ENCODE peak calls at places on chromosomes 6 and 20, in eight cellular contexts. One of them, this sample, is unnamed.

GRCh38 chr20:12012241-12013222 is 94.8 kb downstream of the BTBD3 start:
- DNase-seq in heart left ventricle: no peak
- DNase-seq in uterus: no peak
- DNase-seq in pancreas: no peak
- DNase-seq in astrocyte of the spinal cord: peak
- DNase-seq in psoas muscle: no peak
- DNase-seq in WERI-Rb-1: peak
- DNase-seq in breast epithelium: no peak
- DNase-seq in this sample: no peak

GRCh38 chr20:57787969-57788781 is 78.4 kb upstream of the PMEPA1 start:
- DNase-seq in heart left ventricle: no peak
- DNase-seq in uterus: no peak
- DNase-seq in pancreas: no peak
- DNase-seq in astrocyte of the spinal cord: no peak
- DNase-seq in psoas muscle: no peak
- DNase-seq in WERI-Rb-1: no peak
- DNase-seq in breast epithelium: no peak
- DNase-seq in this sample: no peak

GRCh38 chr6:139944131-139944530 is 569.7 kb upstream of the CITED2 start:
- DNase-seq in heart left ventricle: no peak
- DNase-seq in uterus: no peak
- DNase-seq in pancreas: no peak
- DNase-seq in astrocyte of the spinal cord: no peak
- DNase-seq in psoas muscle: no peak
- DNase-seq in WERI-Rb-1: no peak
- DNase-seq in breast epithelium: no peak
- DNase-seq in this sample: no peak

GRCh38 chr6:26105842-26106241 is 18.6 kb downstream of the HFE start:
- DNase-seq in heart left ventricle: no peak
- DNase-seq in uterus: no peak
- DNase-seq in pancreas: no peak
- DNase-seq in astrocyte of the spinal cord: peak
- DNase-seq in psoas muscle: no peak
- DNase-seq in WERI-Rb-1: no peak
- DNase-seq in breast epithelium: no peak
- DNase-seq in this sample: no peak

GRCh38 chr6:67544851-67545452 is 1090.1 kb upstream of the ADGRB3 start:
- DNase-seq in heart left ventricle: no peak
- DNase-seq in uterus: no peak
- DNase-seq in pancreas: no peak
- DNase-seq in astrocyte of the spinal cord: peak
- DNase-seq in psoas muscle: no peak
- DNase-seq in WERI-Rb-1: no peak
- DNase-seq in breast epithelium: no peak
- DNase-seq in this sample: no peak

GRCh38 chr6:12324096-12324495 is 33.9 kb downstream of the EDN1 start:
- DNase-seq in heart left ventricle: no peak
- DNase-seq in uterus: no peak
- DNase-seq in pancreas: no peak
- DNase-seq in astrocyte of the spinal cord: peak
- DNase-seq in psoas muscle: no peak
- DNase-seq in WERI-Rb-1: no peak
- DNase-seq in breast epithelium: peak
- DNase-seq in this sample: no peak

GRCh38 chr20:32707691-32708581 is 34.2 kb upstream of the C20orf203 start:
- DNase-seq in heart left ventricle: no peak
- DNase-seq in uterus: no peak
- DNase-seq in pancreas: no peak
- DNase-seq in astrocyte of the spinal cord: peak
- DNase-seq in psoas muscle: no peak
- DNase-seq in WERI-Rb-1: no peak
- DNase-seq in breast epithelium: no peak
- DNase-seq in this sample: no peak

GRCh38 chr6:2085657-2086056 is 159.7 kb downstream of the GMDS start:
- DNase-seq in heart left ventricle: no peak
- DNase-seq in uterus: no peak
- DNase-seq in pancreas: no peak
- DNase-seq in astrocyte of the spinal cord: no peak
- DNase-seq in psoas muscle: no peak
- DNase-seq in WERI-Rb-1: no peak
- DNase-seq in breast epithelium: no peak
- DNase-seq in this sample: no peak

GRCh38 chr6:89930789-89931188 is 36.5 kb downstream of the GJA10 start:
- DNase-seq in heart left ventricle: no peak
- DNase-seq in uterus: no peak
- DNase-seq in pancreas: no peak
- DNase-seq in astrocyte of the spinal cord: no peak
- DNase-seq in psoas muscle: no peak
- DNase-seq in WERI-Rb-1: no peak
- DNase-seq in breast epithelium: no peak
- DNase-seq in this sample: no peak

GRCh38 chr20:21309678-21310467 is 6.7 kb downstream of the XRN2 start:
- DNase-seq in heart left ventricle: no peak
- DNase-seq in uterus: no peak
- DNase-seq in pancreas: no peak
- DNase-seq in astrocyte of the spinal cord: no peak
- DNase-seq in psoas muscle: no peak
- DNase-seq in WERI-Rb-1: no peak
- DNase-seq in breast epithelium: no peak
- DNase-seq in this sample: no peak

GRCh38 chr20:21312813-21313471 is 9.8 kb downstream of the XRN2 start:
- DNase-seq in heart left ventricle: no peak
- DNase-seq in uterus: no peak
- DNase-seq in pancreas: no peak
- DNase-seq in astrocyte of the spinal cord: no peak
- DNase-seq in psoas muscle: no peak
- DNase-seq in WERI-Rb-1: no peak
- DNase-seq in breast epithelium: no peak
- DNase-seq in this sample: no peak

GRCh38 chr20:21303872-21304586 is 898 bp downstream of the XRN2 start:
- DNase-seq in heart left ventricle: no peak
- DNase-seq in uterus: no peak
- DNase-seq in pancreas: no peak
- DNase-seq in astrocyte of the spinal cord: peak
- DNase-seq in psoas muscle: no peak
- DNase-seq in WERI-Rb-1: no peak
- DNase-seq in breast epithelium: no peak
- DNase-seq in this sample: no peak

GRCh38 chr20:21303061-21303871 is at the start of gene XRN2:
- DNase-seq in heart left ventricle: peak
- DNase-seq in uterus: peak
- DNase-seq in pancreas: peak
- DNase-seq in astrocyte of the spinal cord: peak
- DNase-seq in psoas muscle: peak
- DNase-seq in WERI-Rb-1: peak
- DNase-seq in breast epithelium: peak
- DNase-seq in this sample: peak

DNA sequence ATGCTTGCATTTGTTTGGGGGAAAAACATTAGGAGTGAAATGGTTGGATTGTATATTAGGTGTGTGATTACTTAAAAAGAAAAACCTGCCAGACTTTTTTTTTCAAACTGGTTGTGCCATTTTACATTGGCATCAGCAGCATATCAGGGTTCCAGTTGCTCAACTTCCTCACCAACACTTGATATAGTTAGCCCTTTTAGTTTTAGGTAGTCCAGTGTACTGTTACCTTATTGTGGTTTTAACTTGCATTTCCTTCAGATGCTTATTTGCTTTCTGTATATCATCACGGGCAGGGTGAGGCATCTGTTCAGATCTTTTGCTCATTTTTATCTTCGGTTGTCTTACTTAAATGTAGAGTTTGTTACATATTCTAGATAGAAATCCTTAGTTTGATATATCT is 5.2 kb downstream of the XRN2 start:
- DNase-seq in heart left ventricle: no peak
- DNase-seq in uterus: no peak
- DNase-seq in pancreas: no peak
- DNase-seq in astrocyte of the spinal cord: no peak
- DNase-seq in psoas muscle: no peak
- DNase-seq in WERI-Rb-1: no peak
- DNase-seq in breast epithelium: no peak
- DNase-seq in this sample: no peak
- H3K4me3 ChIP-seq in heart left ventricle: no peak
- H3K4me3 ChIP-seq in uterus: no peak
- H3K4me3 ChIP-seq in pancreas: no peak
- H3K4me3 ChIP-seq in astrocyte of the spinal cord: no peak
- H3K4me3 ChIP-seq in psoas muscle: no peak
- H3K4me3 ChIP-seq in WERI-Rb-1: no peak
- H3K4me3 ChIP-seq in breast epithelium: no peak
- H3K4me3 ChIP-seq in this sample: no peak

GRCh38 chr6:34106421-34106820 is 39.5 kb downstream of the GRM4 start:
- DNase-seq in heart left ventricle: no peak
- DNase-seq in uterus: no peak
- DNase-seq in pancreas: no peak
- DNase-seq in astrocyte of the spinal cord: no peak
- DNase-seq in psoas muscle: no peak
- DNase-seq in WERI-Rb-1: no peak
- DNase-seq in breast epithelium: no peak
- DNase-seq in this sample: no peak
- H3K4me3 ChIP-seq in heart left ventricle: no peak
- H3K4me3 ChIP-seq in uterus: no peak
- H3K4me3 ChIP-seq in pancreas: no peak
- H3K4me3 ChIP-seq in astrocyte of the spinal cord: no peak
- H3K4me3 ChIP-seq in psoas muscle: no peak
- H3K4me3 ChIP-seq in WERI-Rb-1: no peak
- H3K4me3 ChIP-seq in breast epithelium: no peak
- H3K4me3 ChIP-seq in this sample: no peak

DNA sequence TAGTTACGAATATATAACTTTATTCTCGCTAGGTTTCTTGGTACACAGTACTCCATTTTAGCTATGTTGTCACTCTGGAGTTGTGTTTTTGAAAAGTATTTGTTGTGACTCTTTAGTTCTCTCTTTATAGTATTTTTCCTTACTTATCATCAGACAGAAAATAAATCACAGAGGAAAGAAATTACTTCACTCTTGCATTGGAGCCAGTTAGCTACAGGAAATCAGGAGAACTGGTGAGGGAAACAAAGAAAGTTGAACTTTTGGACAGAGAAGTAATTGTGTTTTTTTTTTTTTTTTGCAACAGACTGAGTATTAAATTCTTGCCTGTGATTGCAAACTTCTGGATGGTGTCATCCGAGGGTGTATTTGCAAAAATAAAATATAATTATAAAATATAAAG is 34.0 kb downstream of the DSE start:
- DNase-seq in heart left ventricle: no peak
- DNase-seq in uterus: no peak
- DNase-seq in pancreas: no peak
- DNase-seq in astrocyte of the spinal cord: peak
- DNase-seq in psoas muscle: no peak
- DNase-seq in WERI-Rb-1: no peak
- DNase-seq in breast epithelium: no peak
- DNase-seq in this sample: no peak
- H3K4me3 ChIP-seq in heart left ventricle: peak
- H3K4me3 ChIP-seq in uterus: peak
- H3K4me3 ChIP-seq in pancreas: no peak
- H3K4me3 ChIP-seq in astrocyte of the spinal cord: no peak
- H3K4me3 ChIP-seq in psoas muscle: peak
- H3K4me3 ChIP-seq in WERI-Rb-1: no peak
- H3K4me3 ChIP-seq in breast epithelium: no peak
- H3K4me3 ChIP-seq in this sample: no peak

GRCh38 chr6:146803601-146804000 is 204.8 kb downstream of the ADGB start:
- DNase-seq in heart left ventricle: peak
- DNase-seq in uterus: no peak
- DNase-seq in pancreas: peak
- DNase-seq in astrocyte of the spinal cord: no peak
- DNase-seq in psoas muscle: no peak
- DNase-seq in WERI-Rb-1: no peak
- DNase-seq in breast epithelium: no peak
- DNase-seq in this sample: no peak
- H3K4me3 ChIP-seq in heart left ventricle: peak
- H3K4me3 ChIP-seq in uterus: no peak
- H3K4me3 ChIP-seq in pancreas: no peak
- H3K4me3 ChIP-seq in astrocyte of the spinal cord: no peak
- H3K4me3 ChIP-seq in psoas muscle: peak
- H3K4me3 ChIP-seq in WERI-Rb-1: no peak
- H3K4me3 ChIP-seq in breast epithelium: no peak
- H3K4me3 ChIP-seq in this sample: no peak

GRCh38 chr6:85402922-85403321 is 47.0 kb upstream of the NT5E start:
- DNase-seq in heart left ventricle: no peak
- DNase-seq in uterus: no peak
- DNase-seq in pancreas: no peak
- DNase-seq in astrocyte of the spinal cord: no peak
- DNase-seq in psoas muscle: no peak
- DNase-seq in WERI-Rb-1: no peak
- DNase-seq in breast epithelium: no peak
- DNase-seq in this sample: no peak
- H3K4me3 ChIP-seq in heart left ventricle: no peak
- H3K4me3 ChIP-seq in uterus: no peak
- H3K4me3 ChIP-seq in pancreas: no peak
- H3K4me3 ChIP-seq in astrocyte of the spinal cord: no peak
- H3K4me3 ChIP-seq in psoas muscle: no peak
- H3K4me3 ChIP-seq in WERI-Rb-1: no peak
- H3K4me3 ChIP-seq in breast epithelium: no peak
- H3K4me3 ChIP-seq in this sample: no peak

GRCh38 chr6:169959129-169960002 is 207.9 kb downstream of the ERMARD start:
- DNase-seq in heart left ventricle: no peak
- DNase-seq in uterus: peak
- DNase-seq in pancreas: peak
- DNase-seq in astrocyte of the spinal cord: no peak
- DNase-seq in psoas muscle: no peak
- DNase-seq in WERI-Rb-1: peak
- DNase-seq in breast epithelium: peak
- DNase-seq in this sample: no peak
- H3K4me3 ChIP-seq in heart left ventricle: no peak
- H3K4me3 ChIP-seq in uterus: no peak
- H3K4me3 ChIP-seq in pancreas: no peak
- H3K4me3 ChIP-seq in astrocyte of the spinal cord: no peak
- H3K4me3 ChIP-seq in psoas muscle: no peak
- H3K4me3 ChIP-seq in WERI-Rb-1: peak
- H3K4me3 ChIP-seq in breast epithelium: no peak
- H3K4me3 ChIP-seq in this sample: no peak

GRCh38 chr6:3159805-3160781 is 2.7 kb upstream of the TUBB2A start:
- DNase-seq in heart left ventricle: peak
- DNase-seq in uterus: peak
- DNase-seq in pancreas: peak
- DNase-seq in astrocyte of the spinal cord: peak
- DNase-seq in psoas muscle: peak
- DNase-seq in WERI-Rb-1: no peak
- DNase-seq in breast epithelium: no peak
- DNase-seq in this sample: no peak
- H3K4me3 ChIP-seq in heart left ventricle: no peak
- H3K4me3 ChIP-seq in uterus: no peak
- H3K4me3 ChIP-seq in pancreas: no peak
- H3K4me3 ChIP-seq in astrocyte of the spinal cord: no peak
- H3K4me3 ChIP-seq in psoas muscle: no peak
- H3K4me3 ChIP-seq in WERI-Rb-1: no peak
- H3K4me3 ChIP-seq in breast epithelium: no peak
- H3K4me3 ChIP-seq in this sample: no peak